ENCODE peak calls at places on chromosome 22, in six cellular contexts. One of them, this sample, is unnamed.

GRCh38 chr22:41943661-41944209 is 3.2 kb downstream of the CENPM start:
- DNase-seq in H54: no peak
- DNase-seq in sigmoid colon: no peak
- DNase-seq in A549: no peak
- DNase-seq in testis: no peak
- DNase-seq in adrenal gland: no peak
- DNase-seq in this sample: no peak

GRCh38 chr22:21632237-21632895 is at the start of gene CCDC116:
- DNase-seq in H54: no peak
- DNase-seq in testis: peak
- DNase-seq in A549: no peak
- DNase-seq in adrenal gland: no peak
- DNase-seq in sigmoid colon: no peak
- DNase-seq in this sample: peak

GRCh38 chr22:21778705-21779363 is 43.2 kb upstream of the YPEL1 start:
- DNase-seq in adrenal gland: no peak
- DNase-seq in A549: no peak
- DNase-seq in H54: peak
- DNase-seq in sigmoid colon: no peak
- DNase-seq in testis: peak
- DNase-seq in this sample: no peak

GRCh38 chr22:44116755-44117684 is 63.7 kb upstream of the PARVG start:
- DNase-seq in testis: no peak
- DNase-seq in sigmoid colon: peak
- DNase-seq in A549: no peak
- DNase-seq in adrenal gland: no peak
- DNase-seq in H54: no peak
- DNase-seq in this sample: no peak

GRCh38 chr22:41308054-41308453 is 6.7 kb downstream of the ZC3H7B start:
- DNase-seq in testis: no peak
- DNase-seq in adrenal gland: peak
- DNase-seq in sigmoid colon: peak
- DNase-seq in A549: no peak
- DNase-seq in H54: no peak
- DNase-seq in this sample: no peak

GRCh38 chr22:34931026-34931425 is 134.9 kb upstream of the ISX start:
- DNase-seq in H54: no peak
- DNase-seq in testis: no peak
- DNase-seq in adrenal gland: no peak
- DNase-seq in A549: no peak
- DNase-seq in sigmoid colon: no peak
- DNase-seq in this sample: no peak

GRCh38 chr22:27667121-27667843 is 134.3 kb downstream of the MN1 start:
- DNase-seq in A549: no peak
- DNase-seq in H54: no peak
- DNase-seq in adrenal gland: no peak
- DNase-seq in sigmoid colon: no peak
- DNase-seq in testis: peak
- DNase-seq in this sample: no peak

GRCh38 chr22:47618180-47618579 is 855.7 kb downstream of the TBC1D22A start:
- DNase-seq in adrenal gland: no peak
- DNase-seq in sigmoid colon: peak
- DNase-seq in H54: no peak
- DNase-seq in A549: no peak
- DNase-seq in testis: no peak
- DNase-seq in this sample: no peak

GRCh38 chr22:23216331-23217170 is 36.2 kb downstream of the BCR start:
- DNase-seq in A549: no peak
- DNase-seq in adrenal gland: no peak
- DNase-seq in testis: no peak
- DNase-seq in H54: no peak
- DNase-seq in sigmoid colon: no peak
- DNase-seq in this sample: peak

GRCh38 chr22:19508024-19508776 is 16.0 kb downstream of the CLDN5 start:
- DNase-seq in testis: no peak
- DNase-seq in adrenal gland: no peak
- DNase-seq in A549: no peak
- DNase-seq in H54: no peak
- DNase-seq in sigmoid colon: no peak
- DNase-seq in this sample: no peak

GRCh38 chr22:17884951-17885350 is 110.7 kb upstream of the BID start:
- DNase-seq in sigmoid colon: no peak
- DNase-seq in H54: no peak
- DNase-seq in testis: no peak
- DNase-seq in A549: no peak
- DNase-seq in adrenal gland: no peak
- DNase-seq in this sample: no peak

GRCh38 chr22:50525104-50525958 is at the start of gene SCO2:
- DNase-seq in H54: peak
- DNase-seq in sigmoid colon: peak
- DNase-seq in adrenal gland: peak
- DNase-seq in testis: peak
- DNase-seq in A549: peak
- DNase-seq in this sample: peak

GRCh38 chr22:50524664-50525103 is 714 bp downstream of the SCO2 start:
- DNase-seq in sigmoid colon: no peak
- DNase-seq in A549: no peak
- DNase-seq in H54: no peak
- DNase-seq in adrenal gland: no peak
- DNase-seq in testis: no peak
- DNase-seq in this sample: no peak

GRCh38 chr22:50523458-50523805 is 2.0 kb downstream of the SCO2 start:
- DNase-seq in sigmoid colon: no peak
- DNase-seq in A549: no peak
- DNase-seq in H54: no peak
- DNase-seq in adrenal gland: no peak
- DNase-seq in testis: no peak
- DNase-seq in this sample: no peak

GRCh38 chr22:50522806-50523438 is 2.5 kb downstream of the SCO2 start:
- DNase-seq in adrenal gland: no peak
- DNase-seq in sigmoid colon: no peak
- DNase-seq in testis: no peak
- DNase-seq in H54: no peak
- DNase-seq in A549: no peak
- DNase-seq in this sample: no peak

DNA sequence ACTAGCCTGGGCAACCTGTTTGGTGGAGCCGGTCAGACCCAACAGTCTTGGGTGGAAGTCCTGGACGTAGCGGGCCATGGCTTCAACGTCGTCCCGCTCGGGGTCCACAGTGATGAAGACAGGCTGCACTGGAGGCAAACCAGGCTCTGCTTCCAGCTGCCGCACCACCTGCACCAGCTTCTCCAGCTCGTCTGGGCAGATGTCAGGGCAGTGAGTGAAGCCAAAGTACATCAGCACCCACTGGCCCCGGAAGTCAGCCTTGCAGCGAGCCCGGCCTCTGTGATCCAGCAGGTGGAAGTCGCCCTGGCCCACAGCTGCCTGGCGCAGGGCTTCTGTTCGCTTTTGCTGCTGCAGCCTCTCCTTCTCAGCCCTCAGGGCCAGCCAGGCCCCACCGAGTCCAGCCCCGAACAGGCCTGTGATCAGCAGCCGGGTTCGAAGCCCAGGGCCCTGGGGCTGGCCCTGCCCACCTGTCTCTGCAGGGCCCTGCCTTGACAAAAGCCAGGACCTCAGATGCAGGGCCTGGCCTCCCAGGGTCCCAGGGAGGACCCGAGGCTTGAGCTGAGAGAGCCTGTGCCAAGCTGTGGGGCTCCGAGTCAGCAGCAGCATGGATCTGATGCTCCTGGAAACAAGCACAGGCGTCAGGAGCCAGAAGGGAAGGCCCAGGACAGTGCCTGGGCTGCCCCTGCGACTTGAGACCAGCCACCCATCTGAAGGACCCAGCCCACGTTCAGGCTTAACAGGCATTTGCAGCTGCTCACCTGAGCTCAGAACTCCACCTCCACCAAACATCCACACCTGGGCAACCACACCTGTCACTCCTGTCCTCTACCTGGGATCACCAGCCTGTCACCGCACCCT is 1.4 kb downstream of the SCO2 start:
- DNase-seq in adrenal gland: no peak
- DNase-seq in A549: no peak
- DNase-seq in H54: no peak
- DNase-seq in testis: no peak
- DNase-seq in sigmoid colon: peak
- DNase-seq in this sample: no peak
- TF ChIP-seq POLR2A in adrenal gland: no peak
- TF ChIP-seq POLR2A in A549: no peak
- TF ChIP-seq POLR2A in H54: no peak
- TF ChIP-seq POLR2A in testis: no peak
- TF ChIP-seq POLR2A in sigmoid colon: no peak
- TF ChIP-seq POLR2A in this sample: no peak

GRCh38 chr22:40176921-40177737 is 596 bp upstream of the TNRC6B start:
- DNase-seq in adrenal gland: peak
- DNase-seq in H54: peak
- DNase-seq in A549: no peak
- DNase-seq in testis: peak
- DNase-seq in sigmoid colon: no peak
- DNase-seq in this sample: peak

GRCh38 chr22:40177738-40178416 is at the start of gene TNRC6B:
- DNase-seq in testis: peak
- DNase-seq in sigmoid colon: peak
- DNase-seq in A549: peak
- DNase-seq in adrenal gland: peak
- DNase-seq in H54: peak
- DNase-seq in this sample: peak

GRCh38 chr22:40179535-40179934 is 1.8 kb downstream of the TNRC6B start:
- DNase-seq in testis: no peak
- DNase-seq in sigmoid colon: no peak
- DNase-seq in H54: no peak
- DNase-seq in adrenal gland: no peak
- DNase-seq in A549: no peak
- DNase-seq in this sample: peak

GRCh38 chr22:40180403-40180802 is 2.7 kb downstream of the TNRC6B start:
- DNase-seq in adrenal gland: no peak
- DNase-seq in A549: no peak
- DNase-seq in H54: no peak
- DNase-seq in sigmoid colon: no peak
- DNase-seq in testis: no peak
- DNase-seq in this sample: no peak

GRCh38 chr22:40178417-40179409 is 988 bp downstream of the TNRC6B start:
- DNase-seq in testis: peak
- DNase-seq in sigmoid colon: no peak
- DNase-seq in A549: no peak
- DNase-seq in adrenal gland: peak
- DNase-seq in H54: no peak
- DNase-seq in this sample: peak
- TF ChIP-seq POLR2A in testis: no peak
- TF ChIP-seq POLR2A in sigmoid colon: no peak
- TF ChIP-seq POLR2A in A549: no peak
- TF ChIP-seq POLR2A in adrenal gland: peak
- TF ChIP-seq POLR2A in H54: no peak
- TF ChIP-seq POLR2A in this sample: no peak

GRCh38 chr22:46025973-46026906 is 49.3 kb upstream of the WNT7B start:
- DNase-seq in testis: no peak
- DNase-seq in sigmoid colon: peak
- DNase-seq in H54: no peak
- DNase-seq in adrenal gland: peak
- DNase-seq in A549: no peak
- DNase-seq in this sample: no peak

GRCh38 chr22:46028069-46028991 is 51.4 kb upstream of the WNT7B start:
- DNase-seq in A549: no peak
- DNase-seq in H54: no peak
- DNase-seq in testis: no peak
- DNase-seq in sigmoid colon: peak
- DNase-seq in adrenal gland: peak
- DNase-seq in this sample: no peak

GRCh38 chr22:46029036-46029435 is 52.1 kb upstream of the WNT7B start:
- DNase-seq in testis: no peak
- DNase-seq in H54: no peak
- DNase-seq in adrenal gland: no peak
- DNase-seq in A549: no peak
- DNase-seq in sigmoid colon: no peak
- DNase-seq in this sample: no peak

GRCh38 chr22:46026907-46027218 is 49.9 kb upstream of the WNT7B start:
- DNase-seq in sigmoid colon: no peak
- DNase-seq in testis: no peak
- DNase-seq in H54: no peak
- DNase-seq in A549: no peak
- DNase-seq in adrenal gland: peak
- DNase-seq in this sample: no peak

DNA sequence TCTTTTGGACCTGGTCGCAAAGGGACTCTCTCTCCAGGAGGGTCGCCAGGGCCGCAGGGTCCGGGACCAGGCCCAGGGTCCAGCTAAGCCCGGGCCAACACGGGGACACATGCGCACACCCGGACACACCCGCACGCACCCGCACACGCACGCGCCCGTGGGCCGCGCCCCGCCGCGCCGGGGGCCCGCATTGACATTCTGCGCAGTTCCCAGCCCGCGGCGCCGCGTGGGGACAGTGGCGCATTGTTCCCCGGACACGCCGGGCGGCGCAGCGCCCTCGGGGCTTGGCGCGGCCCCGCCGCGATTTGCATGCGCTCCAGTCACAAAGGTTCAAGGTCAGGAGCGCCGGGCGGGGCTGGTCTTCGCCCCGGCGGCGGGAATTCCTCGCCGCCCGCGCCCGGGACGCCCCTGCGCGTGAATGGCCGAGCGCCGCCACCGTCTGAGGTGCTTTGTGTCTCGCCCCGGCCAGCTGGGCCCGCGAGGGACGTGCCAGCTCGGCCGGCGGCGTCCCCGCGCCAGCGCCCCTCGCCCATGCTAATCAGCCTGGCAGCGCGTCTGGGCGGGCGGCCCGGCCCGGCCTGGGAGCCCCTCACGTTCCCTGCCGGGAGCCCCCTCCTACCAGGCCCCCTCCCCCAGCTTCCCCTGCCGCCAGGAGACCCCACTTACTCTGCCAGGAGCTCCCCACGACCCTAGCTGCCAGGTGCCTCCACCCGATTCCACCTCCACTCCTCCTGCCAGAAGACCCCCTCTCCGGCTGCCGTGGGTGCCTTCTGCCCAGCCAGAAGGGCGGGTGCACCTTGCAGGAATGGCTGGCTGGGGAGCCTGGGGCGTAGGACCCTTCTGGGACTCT is 50.5 kb upstream of the WNT7B start:
- DNase-seq in H54: no peak
- DNase-seq in adrenal gland: peak
- DNase-seq in testis: peak
- DNase-seq in sigmoid colon: peak
- DNase-seq in A549: no peak
- DNase-seq in this sample: peak
- TF ChIP-seq POLR2A in H54: no peak
- TF ChIP-seq POLR2A in adrenal gland: peak
- TF ChIP-seq POLR2A in testis: no peak
- TF ChIP-seq POLR2A in sigmoid colon: no peak
- TF ChIP-seq POLR2A in A549: no peak
- TF ChIP-seq POLR2A in this sample: peak

GRCh38 chr22:30423959-30424380 is 1.6 kb upstream of the MTFP1 start:
- DNase-seq in testis: peak
- DNase-seq in adrenal gland: peak
- DNase-seq in A549: peak
- DNase-seq in H54: peak
- DNase-seq in sigmoid colon: peak
- DNase-seq in this sample: peak
- TF ChIP-seq POLR2A in testis: no peak
- TF ChIP-seq POLR2A in adrenal gland: peak
- TF ChIP-seq POLR2A in A549: peak
- TF ChIP-seq POLR2A in H54: peak
- TF ChIP-seq POLR2A in sigmoid colon: no peak
- TF ChIP-seq POLR2A in this sample: peak

This sample was measured in erythroblast.